ENCODE peak calls at places on chromosomes 16 and 17, in eight cellular contexts. G is right atrium auricular region, L is bronchial epithelial cell, T is fibroblast of the aortic adventitia, W is psoas muscle, H is heart left ventricle, B is left ventricle myocardium inferior, U is A673. J is an unnamed sample.

GRCh38 chr16:33059206-33059605 is 134.8 kb upstream of the TP53TG3C start:
- DNase-seq in G (no peak), L (no peak), T (no peak), W (peak), H (no peak), B (no peak), U (no peak), J (no peak)

GRCh38 chr17:4161560-4162221 is 18.7 kb downstream of the CYB5D2 start:
- DNase-seq in G (no peak), L (no peak), T (peak), W (no peak), H (no peak), B (no peak), U (no peak), J (no peak)

GRCh38 chr16:83336630-83337029 is 471.1 kb upstream of the HSBP1 start:
- DNase-seq in G (no peak), L (peak), T (peak), W (no peak), H (no peak), B (no peak), U (no peak), J (no peak)

GRCh38 chr16:85312642-85313540 is 200.6 kb upstream of the CIBAR2 start:
- DNase-seq in G (no peak), L (no peak), T (no peak), W (no peak), H (no peak), B (no peak), U (no peak), J (no peak)

GRCh38 chr17:14845562-14846335 is 419.4 kb downstream of the PMP22 start:
- DNase-seq in G (no peak), L (peak), T (no peak), W (no peak), H (no peak), B (no peak), U (no peak), J (no peak)

GRCh38 chr16:23333962-23334361 is 31.9 kb downstream of the SCNN1B start:
- DNase-seq in G (no peak), L (peak), T (no peak), W (no peak), H (no peak), B (no peak), U (no peak), J (no peak)

GRCh38 chr16:88618182-88618955 is 20.0 kb upstream of the IL17C start:
- DNase-seq in G (no peak), L (no peak), T (no peak), W (no peak), H (no peak), B (no peak), U (no peak), J (no peak)

GRCh38 chr17:69423450-69423849 is 9.0 kb downstream of the MAP2K6 start:
- DNase-seq in G (no peak), L (no peak), T (no peak), W (no peak), H (no peak), B (no peak), U (peak), J (no peak)

GRCh38 chr16:84541999-84542876 is 37.8 kb upstream of the MEAK7 start:
- DNase-seq in G (no peak), L (no peak), T (peak), W (no peak), H (no peak), B (no peak), U (no peak), J (no peak)

GRCh38 chr17:77409282-77410161 is 268.8 kb downstream of the SEC14L1 start:
- DNase-seq in G (no peak), L (no peak), T (peak), W (peak), H (peak), B (peak), U (no peak), J (peak)

GRCh38 chr16:86826931-86827330 is 248.6 kb downstream of the FOXL1 start:
- DNase-seq in G (no peak), L (no peak), T (no peak), W (no peak), H (no peak), B (no peak), U (no peak), J (no peak)

GRCh38 chr17:1648582-1649115 is 1.0 kb downstream of the RILP start:
- DNase-seq in G (peak), L (peak), T (peak), W (peak), H (peak), B (peak), U (peak), J (peak)

GRCh38 chr17:5437721-5438317 is 1.1 kb downstream of the C1QBP start:
- DNase-seq in G (no peak), L (peak), T (peak), W (no peak), H (no peak), B (no peak), U (no peak), J (no peak)

GRCh38 chr17:4966844-4967538 is 626 bp downstream of the SPAG7 start:
- DNase-seq in G (peak), L (peak), T (peak), W (peak), H (peak), B (peak), U (peak), J (peak)

GRCh38 chr16:87877942-87878507 is 8.7 kb upstream of the SLC7A5 start:
- DNase-seq in G (no peak), L (no peak), T (no peak), W (no peak), H (no peak), B (no peak), U (no peak), J (no peak)

GRCh38 chr16:69406780-69407331 is 17.6 kb upstream of the CYB5B start:
- DNase-seq in G (no peak), L (peak), T (no peak), W (no peak), H (no peak), B (no peak), U (peak), J (no peak)

GRCh38 chr17:70073326-70073725 is 1.7 kb upstream of the KCNJ16 start:
- DNase-seq in G (no peak), L (peak), T (no peak), W (no peak), H (no peak), B (no peak), U (no peak), J (no peak)

GRCh38 chr16:50313596-50314483 is 47.5 kb downstream of the ADCY7 start:
- DNase-seq in G (peak), L (no peak), T (peak), W (peak), H (peak), B (peak), U (no peak), J (peak)

GRCh38 chr17:63840591-63841349 is 1.7 kb downstream of the SMARCD2 start:
- DNase-seq in G (no peak), L (no peak), T (peak), W (peak), H (no peak), B (peak), U (no peak), J (no peak)

GRCh38 chr17:27360507-27360906 is 66.6 kb downstream of the WSB1 start:
- DNase-seq in G (no peak), L (no peak), T (no peak), W (no peak), H (no peak), B (no peak), U (no peak), J (no peak)

GRCh38 chr17:37429039-37429438 is 22.4 kb downstream of the TADA2A start:
- DNase-seq in G (no peak), L (no peak), T (no peak), W (no peak), H (no peak), B (no peak), U (no peak), J (no peak)

GRCh38 chr17:8875957-8876356 is 8.5 kb upstream of the PIK3R6 start:
- DNase-seq in G (no peak), L (peak), T (peak), W (no peak), H (no peak), B (no peak), U (no peak), J (no peak)

GRCh38 chr17:56679148-56679766 is 85.8 kb downstream of the NOG start:
- DNase-seq in G (no peak), L (peak), T (peak), W (peak), H (no peak), B (no peak), U (peak), J (no peak)

GRCh38 chr17:72342582-72343527 is 222.0 kb downstream of the SOX9 start:
- DNase-seq in G (peak), L (no peak), T (no peak), W (peak), H (peak), B (peak), U (peak), J (peak)

GRCh38 chr17:48259710-48260291 is 152.2 kb downstream of the SNX11 start:
- DNase-seq in G (no peak), L (peak), T (peak), W (no peak), H (no peak), B (no peak), U (peak), J (no peak)

GRCh38 chr16:3671424-3671823 is 16.9 kb downstream of the DNASE1 start:
- DNase-seq in G (no peak), L (no peak), T (no peak), W (peak), H (no peak), B (no peak), U (no peak), J (no peak)

GRCh38 chr16:89696598-89697128 is 4.8 kb downstream of the SPATA2L start:
- DNase-seq in G (no peak), L (no peak), T (no peak), W (peak), H (no peak), B (no peak), U (no peak), J (no peak)

GRCh38 chr17:17732892-17733670 is 51.8 kb downstream of the RAI1 start:
- DNase-seq in G (no peak), L (peak), T (peak), W (no peak), H (no peak), B (no peak), U (no peak), J (no peak)

GRCh38 chr17:56499799-56500388 is 93.6 kb upstream of the NOG start:
- DNase-seq in G (no peak), L (peak), T (peak), W (no peak), H (no peak), B (no peak), U (peak), J (no peak)

GRCh38 chr17:29620271-29620670 is 2.4 kb downstream of the CORO6 start:
- DNase-seq in G (no peak), L (peak), T (no peak), W (peak), H (no peak), B (no peak), U (no peak), J (peak)

GRCh38 chr16:424033-424622 is 1.3 kb upstream of the RAB11FIP3 start:
- DNase-seq in G (peak), L (peak), T (peak), W (peak), H (peak), B (peak), U (peak), J (no peak)

GRCh38 chr16:4298761-4299522 is 16.9 kb upstream of the GLIS2 start:
- DNase-seq in G (peak), L (peak), T (peak), W (peak), H (peak), B (peak), U (peak), J (peak)

GRCh38 chr17:9566067-9566466 is 9.6 kb downstream of the STX8 start:
- DNase-seq in G (no peak), L (no peak), T (peak), W (no peak), H (no peak), B (no peak), U (peak), J (no peak)

GRCh38 chr16:80300456-80300855 is 240.3 kb upstream of the DYNLRB2 start:
- DNase-seq in G (no peak), L (peak), T (no peak), W (no peak), H (no peak), B (no peak), U (no peak), J (no peak)

GRCh38 chr17:74190154-74190553 is 13.3 kb upstream of the RPL38 start:
- DNase-seq in G (no peak), L (peak), T (peak), W (no peak), H (no peak), B (no peak), U (peak), J (no peak)

GRCh38 chr17:1779571-1780074 is 17.8 kb downstream of the SERPINF1 start:
- DNase-seq in G (peak), L (peak), T (peak), W (peak), H (peak), B (peak), U (peak), J (no peak)

GRCh38 chr16:22055881-22056280 is 36.5 kb upstream of the VWA3A start:
- DNase-seq in G (no peak), L (no peak), T (no peak), W (no peak), H (no peak), B (no peak), U (no peak), J (no peak)

GRCh38 chr16:12803203-12804093 is at the start of gene CPPED1:
- DNase-seq in G (peak), L (peak), T (peak), W (peak), H (peak), B (peak), U (peak), J (peak)

GRCh38 chr16:12800751-12801308 is 2.9 kb downstream of the CPPED1 start:
- DNase-seq in G (no peak), L (no peak), T (no peak), W (no peak), H (no peak), B (no peak), U (no peak), J (no peak)

GRCh38 chr16:12802661-12803060 is 1.0 kb downstream of the CPPED1 start:
- DNase-seq in G (no peak), L (no peak), T (no peak), W (no peak), H (no peak), B (no peak), U (no peak), J (no peak)

GRCh38 chr16:12801511-12802042 is 2.1 kb downstream of the CPPED1 start:
- DNase-seq in G (no peak), L (no peak), T (peak), W (no peak), H (peak), B (no peak), U (no peak), J (no peak)

DNA sequence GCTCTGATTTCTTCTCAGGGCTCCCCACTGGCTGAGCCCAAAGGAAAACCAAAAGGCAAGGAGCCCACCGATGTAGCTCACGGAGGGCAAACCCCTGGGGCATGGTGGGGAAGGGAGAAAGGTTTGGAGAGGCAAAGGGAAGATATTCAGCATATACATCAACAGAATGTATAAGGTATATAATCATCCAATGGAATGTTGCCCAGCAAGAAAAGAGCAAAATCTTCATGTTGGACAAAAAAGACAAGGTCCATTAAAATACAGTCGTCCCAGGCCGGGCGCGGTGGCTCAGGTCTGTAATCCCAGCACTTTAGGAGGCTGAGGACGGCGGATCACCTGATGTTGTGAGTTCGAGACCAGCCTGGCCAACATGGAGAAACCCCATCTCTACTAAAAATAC is 1.6 kb downstream of the CPPED1 start:
- DNase-seq in G (no peak), L (no peak), T (no peak), W (no peak), H (no peak), B (no peak), U (no peak), J (no peak)
- TF ChIP-seq CTCF in G (no peak), L (no peak), T (no peak), W (no peak), H (no peak), B (no peak), U (no peak), J (no peak)

GRCh38 chr17:43365356-43365755 is 33.4 kb upstream of the ARL4D start:
- DNase-seq in G (no peak), L (no peak), T (no peak), W (no peak), H (no peak), B (no peak), U (no peak), J (no peak)
- TF ChIP-seq CTCF in G (no peak), L (peak), T (peak), W (no peak), H (no peak), B (no peak), U (no peak), J (no peak)

DNA sequence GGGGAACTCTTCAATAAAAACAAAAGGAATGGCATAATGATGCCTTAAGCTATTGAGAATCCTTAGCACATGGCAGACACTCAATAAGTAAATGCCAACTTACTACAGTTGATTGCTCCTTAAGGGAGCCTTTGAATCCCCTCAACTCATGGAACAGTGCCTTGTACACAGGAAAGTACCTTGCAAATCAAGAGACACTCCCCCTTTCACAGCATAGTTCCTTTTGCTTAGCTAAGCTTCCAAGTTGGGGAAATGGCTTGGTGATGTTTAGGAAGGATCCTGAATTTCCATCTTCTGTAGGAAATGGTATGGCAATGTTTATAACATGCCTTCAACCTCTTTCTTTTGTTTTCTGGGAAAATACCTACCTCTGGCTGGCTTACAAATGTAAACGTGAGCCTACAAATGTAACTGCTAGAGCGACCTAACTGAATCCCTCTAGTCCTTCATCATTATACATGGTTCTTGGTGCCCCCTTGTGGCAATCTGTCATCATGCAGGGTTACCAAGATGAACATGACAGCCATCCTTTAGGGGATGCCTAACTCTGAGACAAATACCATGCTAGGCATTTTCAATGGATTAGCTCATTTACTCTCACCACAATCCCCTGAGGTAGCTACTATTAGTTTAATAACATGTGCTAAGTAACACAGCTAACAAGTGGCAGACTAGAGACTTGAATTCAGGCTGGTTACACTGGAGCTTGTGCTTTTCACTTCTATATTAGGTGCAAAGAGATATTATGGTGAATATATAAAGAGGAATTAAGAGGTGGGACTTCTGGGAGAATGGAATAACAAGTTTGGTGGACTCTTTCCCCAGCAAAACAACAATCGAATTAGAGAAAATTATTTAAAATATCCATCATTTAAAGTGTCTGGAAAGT is 65.0 kb downstream of the MMD start:
- DNase-seq in G (peak), L (peak), T (peak), W (no peak), H (peak), B (peak), U (peak), J (no peak)
- TF ChIP-seq CTCF in G (peak), L (peak), T (peak), W (peak), H (peak), B (peak), U (peak), J (peak)

GRCh38 chr17:7356072-7356549 is 1.2 kb downstream of the TMEM95 start:
- DNase-seq in G (peak), L (peak), T (peak), W (peak), H (peak), B (peak), U (peak), J (peak)
- TF ChIP-seq CTCF in G (peak), L (peak), T (peak), W (peak), H (peak), B (peak), U (peak), J (peak)

GRCh38 chr17:13135496-13135895 is 117.7 kb upstream of the ELAC2 start:
- DNase-seq in G (no peak), L (no peak), T (no peak), W (no peak), H (no peak), B (no peak), U (no peak), J (no peak)

GRCh38 chr17:13143001-13143400 is 125.2 kb upstream of the ELAC2 start:
- DNase-seq in G (no peak), L (no peak), T (no peak), W (no peak), H (no peak), B (no peak), U (no peak), J (no peak)

DNA sequence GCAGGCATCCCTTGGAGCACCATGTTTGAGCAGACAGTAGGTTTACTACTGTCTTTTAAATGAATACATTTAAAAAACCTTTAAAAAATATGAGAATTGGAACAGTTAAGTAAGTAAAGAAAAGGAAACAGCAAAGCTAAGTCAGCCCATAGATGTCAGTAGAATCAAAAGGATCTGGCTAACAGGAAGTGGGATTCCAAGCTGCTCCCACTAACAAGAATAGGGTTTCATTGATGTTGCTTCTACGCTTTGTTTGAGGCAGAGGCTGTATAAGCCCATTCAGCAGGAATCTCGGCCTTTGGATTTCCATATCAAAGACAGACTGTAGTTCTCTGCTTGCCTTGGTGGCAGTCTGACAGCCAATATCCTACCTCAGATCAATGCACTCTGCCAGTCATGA is 122.9 kb upstream of the ELAC2 start:
- DNase-seq in G (no peak), L (no peak), T (peak), W (no peak), H (no peak), B (no peak), U (no peak), J (no peak)
- TF ChIP-seq CTCF in G (no peak), L (no peak), T (no peak), W (no peak), H (no peak), B (no peak), U (no peak), J (no peak)

J was measured in upper lobe of right lung.